ENCODE peak calls at places on chromosomes 13 and 19, in eight cellular contexts. One of them, this sample, is unnamed. For H3K36me3 and H3K4me1, the result is how much of the 10 kb centered on the place peaks cover.

GRCh38 chr19:33550741-33551140 is 29.1 kb upstream of the PEPD start:
- DNase-seq in left ventricle myocardium inferior: no peak
- DNase-seq in heart left ventricle: no peak
- DNase-seq in psoas muscle: no peak
- DNase-seq in IMR-90: no peak
- DNase-seq in left lung: no peak
- DNase-seq in mammary epithelial cell: no peak
- DNase-seq in stomach: no peak
- DNase-seq in this sample: no peak

GRCh38 chr19:11814707-11815050 is 606 bp downstream of the ZNF440 start:
- DNase-seq in left ventricle myocardium inferior: no peak
- DNase-seq in IMR-90: peak
- DNase-seq in stomach: no peak
- DNase-seq in heart left ventricle: no peak
- DNase-seq in psoas muscle: no peak
- DNase-seq in left lung: no peak
- DNase-seq in mammary epithelial cell: peak
- DNase-seq in this sample: no peak

GRCh38 chr19:12777217-12778019 is 2.1 kb upstream of the HOOK2 start:
- DNase-seq in heart left ventricle: peak
- DNase-seq in IMR-90: peak
- DNase-seq in mammary epithelial cell: peak
- DNase-seq in left ventricle myocardium inferior: peak
- DNase-seq in left lung: peak
- DNase-seq in psoas muscle: peak
- DNase-seq in stomach: peak
- DNase-seq in this sample: peak

GRCh38 chr19:38514812-38515633 is 81.5 kb downstream of the RYR1 start:
- DNase-seq in left lung: peak
- DNase-seq in psoas muscle: peak
- DNase-seq in heart left ventricle: peak
- DNase-seq in IMR-90: peak
- DNase-seq in stomach: peak
- DNase-seq in left ventricle myocardium inferior: peak
- DNase-seq in mammary epithelial cell: peak
- DNase-seq in this sample: peak

GRCh38 chr13:39684531-39685137 is 29.2 kb downstream of the COG6 start:
- DNase-seq in psoas muscle: no peak
- DNase-seq in IMR-90: peak
- DNase-seq in stomach: no peak
- DNase-seq in left ventricle myocardium inferior: no peak
- DNase-seq in mammary epithelial cell: peak
- DNase-seq in heart left ventricle: no peak
- DNase-seq in left lung: no peak
- DNase-seq in this sample: no peak

GRCh38 chr19:617551-618246 is 15.6 kb downstream of the POLRMT start:
- DNase-seq in mammary epithelial cell: no peak
- DNase-seq in left lung: no peak
- DNase-seq in stomach: no peak
- DNase-seq in heart left ventricle: no peak
- DNase-seq in left ventricle myocardium inferior: no peak
- DNase-seq in psoas muscle: no peak
- DNase-seq in IMR-90: no peak
- DNase-seq in this sample: no peak

GRCh38 chr13:27522847-27523246 is 72.5 kb upstream of the MTIF3 start:
- DNase-seq in left ventricle myocardium inferior: no peak
- DNase-seq in stomach: no peak
- DNase-seq in left lung: no peak
- DNase-seq in mammary epithelial cell: no peak
- DNase-seq in heart left ventricle: no peak
- DNase-seq in psoas muscle: no peak
- DNase-seq in IMR-90: no peak
- DNase-seq in this sample: no peak

GRCh38 chr13:38875186-38875875 is 115.3 kb downstream of the STOML3 start:
- DNase-seq in psoas muscle: no peak
- DNase-seq in heart left ventricle: no peak
- DNase-seq in stomach: no peak
- DNase-seq in left lung: no peak
- DNase-seq in mammary epithelial cell: no peak
- DNase-seq in left ventricle myocardium inferior: no peak
- DNase-seq in IMR-90: no peak
- DNase-seq in this sample: no peak

GRCh38 chr13:113964251-113964995 is 9.5 kb downstream of the C13orf46 start:
- DNase-seq in IMR-90: no peak
- DNase-seq in psoas muscle: peak
- DNase-seq in stomach: no peak
- DNase-seq in mammary epithelial cell: no peak
- DNase-seq in left ventricle myocardium inferior: peak
- DNase-seq in left lung: peak
- DNase-seq in heart left ventricle: no peak
- DNase-seq in this sample: peak

GRCh38 chr19:6234527-6234926 is 45.2 kb downstream of the MLLT1 start:
- DNase-seq in left ventricle myocardium inferior: no peak
- DNase-seq in psoas muscle: no peak
- DNase-seq in mammary epithelial cell: no peak
- DNase-seq in heart left ventricle: no peak
- DNase-seq in IMR-90: peak
- DNase-seq in left lung: no peak
- DNase-seq in stomach: no peak
- DNase-seq in this sample: no peak

GRCh38 chr13:42532561-42533335 is 41.2 kb upstream of the TNFSF11 start:
- DNase-seq in mammary epithelial cell: no peak
- DNase-seq in left ventricle myocardium inferior: no peak
- DNase-seq in psoas muscle: no peak
- DNase-seq in stomach: no peak
- DNase-seq in heart left ventricle: no peak
- DNase-seq in IMR-90: no peak
- DNase-seq in left lung: no peak
- DNase-seq in this sample: no peak

GRCh38 chr13:80438521-80438920 is 97.6 kb upstream of the SPRY2 start:
- DNase-seq in psoas muscle: no peak
- DNase-seq in IMR-90: no peak
- DNase-seq in stomach: no peak
- DNase-seq in left ventricle myocardium inferior: no peak
- DNase-seq in heart left ventricle: no peak
- DNase-seq in left lung: no peak
- DNase-seq in mammary epithelial cell: no peak
- DNase-seq in this sample: no peak

GRCh38 chr13:95536629-95537241 is 15.8 kb upstream of the CLDN10 start:
- DNase-seq in mammary epithelial cell: peak
- DNase-seq in stomach: no peak
- DNase-seq in IMR-90: peak
- DNase-seq in left ventricle myocardium inferior: no peak
- DNase-seq in left lung: no peak
- DNase-seq in psoas muscle: no peak
- DNase-seq in heart left ventricle: no peak
- DNase-seq in this sample: no peak

GRCh38 chr19:38183227-38183914 is 40.7 kb downstream of the DPF1 start:
- DNase-seq in left lung: no peak
- DNase-seq in stomach: no peak
- DNase-seq in left ventricle myocardium inferior: peak
- DNase-seq in heart left ventricle: peak
- DNase-seq in psoas muscle: peak
- DNase-seq in mammary epithelial cell: no peak
- DNase-seq in IMR-90: no peak
- DNase-seq in this sample: no peak

GRCh38 chr13:101416181-101417042 is at the start of gene NALCN:
- DNase-seq in mammary epithelial cell: peak
- DNase-seq in left ventricle myocardium inferior: peak
- DNase-seq in left lung: peak
- DNase-seq in psoas muscle: peak
- DNase-seq in stomach: no peak
- DNase-seq in IMR-90: no peak
- DNase-seq in heart left ventricle: peak
- DNase-seq in this sample: no peak

GRCh38 chr19:37902668-37903067 is 3.7 kb downstream of the WDR87 start:
- DNase-seq in IMR-90: peak
- DNase-seq in left ventricle myocardium inferior: peak
- DNase-seq in stomach: peak
- DNase-seq in heart left ventricle: peak
- DNase-seq in mammary epithelial cell: peak
- DNase-seq in psoas muscle: peak
- DNase-seq in left lung: peak
- DNase-seq in this sample: peak

DNA sequence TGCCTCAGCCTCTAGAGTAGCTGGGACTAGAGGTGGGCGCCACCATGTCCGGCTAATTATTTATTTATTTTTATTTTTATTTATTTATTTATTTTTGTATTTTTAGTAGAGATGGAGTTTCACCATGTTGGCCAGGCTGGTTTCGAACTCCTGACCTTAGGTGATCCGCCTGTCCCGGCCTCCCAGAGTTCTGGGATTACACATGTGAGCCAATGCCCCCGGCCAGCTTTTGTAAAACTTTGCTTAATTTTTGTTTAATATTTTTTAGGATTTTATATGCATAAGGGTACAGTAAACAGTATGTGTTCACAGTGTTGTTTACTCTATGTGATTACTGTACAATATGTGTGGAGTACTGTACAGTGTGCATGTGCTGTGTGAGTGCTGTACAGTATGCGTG is 98.7 kb downstream of the ZMYM2 start:
- DNase-seq in psoas muscle: no peak
- DNase-seq in IMR-90: no peak
- DNase-seq in mammary epithelial cell: no peak
- DNase-seq in left ventricle myocardium inferior: no peak
- DNase-seq in heart left ventricle: no peak
- DNase-seq in left lung: no peak
- DNase-seq in stomach: no peak
- DNase-seq in this sample: no peak
- H3K36me3 ChIP-seq in psoas muscle: under half
- H3K36me3 ChIP-seq in IMR-90: under half
- H3K36me3 ChIP-seq in mammary epithelial cell: under half
- H3K36me3 ChIP-seq in left ventricle myocardium inferior: half or more
- H3K36me3 ChIP-seq in heart left ventricle: half or more
- H3K36me3 ChIP-seq in left lung: half or more
- H3K36me3 ChIP-seq in stomach: half or more
- H3K36me3 ChIP-seq in this sample: under half

GRCh38 chr13:98264877-98265276 is 87.8 kb upstream of the RNF113B start:
- DNase-seq in heart left ventricle: no peak
- DNase-seq in psoas muscle: no peak
- DNase-seq in mammary epithelial cell: no peak
- DNase-seq in IMR-90: no peak
- DNase-seq in stomach: no peak
- DNase-seq in left ventricle myocardium inferior: no peak
- DNase-seq in left lung: no peak
- DNase-seq in this sample: no peak
- TF ChIP-seq CTCF in heart left ventricle: no peak
- TF ChIP-seq CTCF in psoas muscle: no peak
- TF ChIP-seq CTCF in mammary epithelial cell: no peak
- TF ChIP-seq CTCF in IMR-90: no peak
- TF ChIP-seq CTCF in stomach: no peak
- TF ChIP-seq CTCF in left ventricle myocardium inferior: no peak
- TF ChIP-seq CTCF in left lung: no peak
- TF ChIP-seq CTCF in this sample: no peak

GRCh38 chr19:10120538-10121198 is 969 bp upstream of the EIF3G start:
- DNase-seq in stomach: no peak
- DNase-seq in left lung: no peak
- DNase-seq in heart left ventricle: no peak
- DNase-seq in IMR-90: peak
- DNase-seq in left ventricle myocardium inferior: no peak
- DNase-seq in mammary epithelial cell: peak
- DNase-seq in psoas muscle: no peak
- DNase-seq in this sample: no peak
- H3K4me1 ChIP-seq in stomach: under half
- H3K4me1 ChIP-seq in left lung: half or more
- H3K4me1 ChIP-seq in heart left ventricle: under half
- H3K4me1 ChIP-seq in IMR-90: under half
- H3K4me1 ChIP-seq in left ventricle myocardium inferior: under half
- H3K4me1 ChIP-seq in mammary epithelial cell: under half
- H3K4me1 ChIP-seq in psoas muscle: under half
- H3K4me1 ChIP-seq in this sample: under half

GRCh38 chr19:28966737-28967401 is 246.1 kb downstream of the UQCRFS1 start:
- DNase-seq in left ventricle myocardium inferior: no peak
- DNase-seq in mammary epithelial cell: no peak
- DNase-seq in psoas muscle: no peak
- DNase-seq in left lung: no peak
- DNase-seq in IMR-90: no peak
- DNase-seq in heart left ventricle: no peak
- DNase-seq in stomach: no peak
- DNase-seq in this sample: no peak
- H3K36me3 ChIP-seq in left ventricle myocardium inferior: under half
- H3K36me3 ChIP-seq in mammary epithelial cell: under half
- H3K36me3 ChIP-seq in psoas muscle: under half
- H3K36me3 ChIP-seq in left lung: under half
- H3K36me3 ChIP-seq in IMR-90: under half
- H3K36me3 ChIP-seq in heart left ventricle: under half
- H3K36me3 ChIP-seq in stomach: under half
- H3K36me3 ChIP-seq in this sample: under half

This sample was measured in mucosa of descending colon.